ENCODE peak calls at places on chromosomes 2 and 18, in four cellular contexts. W, H, I and R are unnamed samples.

GRCh38 chr2:237876518-237876917 is 17.1 kb downstream of the RAMP1 start:
- DNase-seq in W (no peak), H (no peak), I (no peak), R (no peak)

GRCh38 chr2:100270381-100271146 is 51.7 kb downstream of the LONRF2 start:
- DNase-seq in W (no peak), H (no peak), I (no peak), R (no peak)

GRCh38 chr2:11134349-11134748 is 20.9 kb upstream of the SLC66A3 start:
- DNase-seq in W (no peak), H (no peak), I (no peak), R (no peak)

GRCh38 chr2:120983344-120983743 is 247.7 kb downstream of the GLI2 start:
- DNase-seq in W (no peak), H (no peak), I (no peak), R (no peak)

GRCh38 chr18:71189581-71189980 is 900.7 kb downstream of the SOCS6 start:
- DNase-seq in W (no peak), H (no peak), I (no peak), R (no peak)

GRCh38 chr2:206881708-206882335 is 57.5 kb upstream of the CPO start:
- DNase-seq in W (no peak), H (no peak), I (no peak), R (no peak)

GRCh38 chr18:48600746-48601090 is 61.9 kb downstream of the CTIF start:
- DNase-seq in W (no peak), H (no peak), I (no peak), R (no peak)

GRCh38 chr2:3778841-3779505 is 75.6 kb downstream of the DCDC2C start:
- DNase-seq in W (no peak), H (no peak), I (no peak), R (no peak)

GRCh38 chr18:55633032-55633431 is 45.0 kb upstream of the TCF4 start:
- DNase-seq in W (no peak), H (no peak), I (no peak), R (no peak)

GRCh38 chr2:66301073-66301766 is 133.7 kb upstream of the MEIS1 start:
- DNase-seq in W (no peak), H (no peak), I (no peak), R (no peak)

GRCh38 chr2:10688921-10689807 is 611 bp downstream of the NOL10 start:
- DNase-seq in W (no peak), H (peak; percentile 4), I (no peak), R (no peak)

GRCh38 chr2:79585701-79586428 is 73.0 kb downstream of the CTNNA2 start:
- DNase-seq in W (no peak), H (no peak), I (peak; percentile 15), R (no peak)

GRCh38 chr18:51569561-51569960 is 372.1 kb upstream of the MEX3C start:
- DNase-seq in W (no peak), H (no peak), I (no peak), R (no peak)

GRCh38 chr2:127085260-127085666 is 21.7 kb downstream of the BIN1 start:
- DNase-seq in W (no peak), H (no peak), I (no peak), R (peak; percentile 46)